ENCODE peak calls at places on chromosomes 5 and 9, in four cellular contexts. T, C, D and K are unnamed samples.

GRCh38 chr9:92242115-92242778 is 51.2 kb downstream of the IARS1 start:
- DNase-seq in T (no peak), D (no peak), C (no peak), K (no peak)

GRCh38 chr5:78345485-78345884 is 14.9 kb upstream of the SCAMP1 start:
- DNase-seq in D (no peak), T (no peak), C (no peak), K (no peak)

GRCh38 chr5:77379558-77380061 is 112.5 kb downstream of the WDR41 start:
- DNase-seq in T (no peak), D (no peak), C (no peak), K (no peak)

GRCh38 chr5:128271859-128272446 is 188.4 kb downstream of the SLC12A2 start:
- DNase-seq in C (no peak), D (no peak), T (no peak), K (no peak)

GRCh38 chr9:136313111-136314055 is 9.5 kb upstream of the CCDC187 start:
- DNase-seq in C (no peak), T (peak; percentile 60), D (no peak), K (no peak)

GRCh38 chr9:121884057-121884512 is 209.0 kb downstream of the TTLL11 start:
- DNase-seq in T (no peak), D (no peak), C (no peak), K (no peak)

GRCh38 chr9:114552716-114553115 is 34.9 kb upstream of the ATP6V1G1 start:
- DNase-seq in T (no peak), C (no peak), D (no peak), K (no peak)

GRCh38 chr5:95727764-95728191 is 3.4 kb upstream of the RHOBTB3 start:
- DNase-seq in D (no peak), C (peak; percentile 57), T (no peak), K (no peak)

GRCh38 chr5:94810281-94810680 is 191.8 kb downstream of the SLF1 start:
- DNase-seq in D (no peak), T (no peak), C (no peak), K (no peak)

GRCh38 chr9:113952651-113953050 is 76.5 kb downstream of the ZNF618 start:
- DNase-seq in C (no peak), D (no peak), T (no peak), K (no peak)

GRCh38 chr9:107243757-107244156 is 39.3 kb upstream of the RAD23B start:
- DNase-seq in C (peak; percentile 84), D (no peak), T (no peak), K (no peak)

GRCh38 chr5:69493235-69493925 is 790 bp downstream of the OCLN start:
- DNase-seq in T (peak; percentile 91), C (peak; percentile 59), D (no peak), K (peak; percentile 7)

GRCh38 chr5:90792725-90793124 is 234.1 kb downstream of the ADGRV1 start:
- DNase-seq in C (no peak), T (no peak), D (no peak), K (no peak)

GRCh38 chr5:143061161-143061945 is 291.2 kb downstream of the ARHGAP26 start:
- DNase-seq in T (no peak), D (no peak), C (no peak), K (no peak)

GRCh38 chr5:91283326-91283725 is 99.8 kb downstream of the ARRDC3 start:
- DNase-seq in C (no peak), T (no peak), D (no peak), K (no peak)

GRCh38 chr5:1251678-1252580 is 26.7 kb downstream of the SLC6A18 start:
- DNase-seq in D (no peak), T (peak; percentile 79), C (no peak), K (no peak)

GRCh38 chr5:159099049-159099760 is 511 bp downstream of the EBF1 start:
- DNase-seq in C (no peak), T (peak; percentile 90), D (peak; percentile 51), K (peak; percentile 48)

GRCh38 chr9:72524820-72525539 is 3.6 kb downstream of the TMC1 start:
- DNase-seq in T (no peak), D (no peak), C (peak; percentile 74), K (no peak)

GRCh38 chr5:34564706-34565235 is 91.4 kb upstream of the RAI14 start:
- DNase-seq in C (no peak), T (no peak), D (no peak), K (peak; percentile 30)

GRCh38 chr9:83630938-83631457 is 8.1 kb downstream of the IDNK start:
- DNase-seq in D (no peak), C (no peak), T (no peak), K (no peak)

GRCh38 chr5:20469792-20470191 is 481.8 kb upstream of the CDH18 start:
- DNase-seq in C (no peak), T (no peak), D (no peak), K (no peak)

DNA sequence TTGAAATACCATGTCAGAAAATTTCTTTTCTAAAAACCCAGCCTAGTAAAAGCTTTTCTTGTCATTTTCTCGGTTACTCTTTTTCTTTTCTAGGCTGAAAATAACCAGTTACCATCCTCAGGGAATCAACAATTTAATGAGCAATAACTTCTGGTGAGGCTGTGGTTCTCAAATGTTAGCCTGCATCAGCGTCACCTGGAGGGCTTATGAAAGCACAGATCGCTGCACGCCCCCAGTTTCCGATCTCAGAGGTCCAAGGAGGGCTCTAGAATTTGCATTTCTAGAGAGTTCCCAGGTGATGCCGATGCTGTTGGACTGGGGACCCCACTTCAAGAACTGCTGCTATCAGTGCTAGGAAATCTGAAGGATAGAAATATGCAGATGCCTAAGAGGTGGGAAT is 28.9 kb upstream of the TLE1 start:
- DNase-seq in T (no peak), D (no peak), C (no peak), K (no peak)
- H3K9me3 ChIP-seq in T (no peaks in the 10 kb centered on the region), D (no peaks in the 10 kb centered on the region), C (no peaks in the 10 kb centered on the region), K (no peaks in the 10 kb centered on the region)

DNA sequence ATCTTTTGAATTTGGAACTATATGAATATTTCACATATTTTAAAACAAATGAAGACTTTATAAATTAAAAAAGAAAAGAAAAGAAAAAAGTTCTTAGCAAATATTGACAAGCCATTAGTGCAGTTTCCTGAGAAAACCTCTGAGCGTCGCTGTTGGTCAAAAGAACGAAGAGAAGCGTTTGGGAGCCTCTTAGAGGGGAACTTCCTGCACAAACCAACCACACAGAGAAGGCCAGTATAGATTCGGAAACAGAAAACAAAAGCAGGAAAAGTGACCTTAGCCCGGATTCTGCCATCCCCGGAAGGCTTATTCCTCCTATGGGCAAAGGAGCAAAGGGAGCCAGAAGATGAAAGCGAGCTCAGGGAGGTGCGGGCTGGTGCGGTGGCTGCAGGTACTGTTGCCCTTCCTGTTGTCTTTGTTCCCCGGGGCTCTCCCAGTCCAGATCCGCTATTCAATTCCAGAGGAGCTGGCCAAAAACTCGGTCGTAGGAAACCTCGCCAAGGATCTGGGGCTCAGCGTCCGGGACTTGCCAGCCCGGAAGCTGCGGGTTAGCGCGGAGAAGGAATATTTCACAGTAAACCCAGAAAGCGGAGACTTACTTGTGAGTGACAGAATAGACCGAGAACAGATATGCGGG is at the start of gene PCDHGB2:
- DNase-seq in D (no peak), T (no peak), C (no peak), K (no peak)
- TF ChIP-seq CTCF in D (peak; percentile 38), T (no peak), C (no peak), K (peak; percentile 62)

GRCh38 chr9:118962426-118962825 is 406.8 kb downstream of the BRINP1 start:
- DNase-seq in C (no peak), T (no peak), D (no peak), K (no peak)
- H3K9me3 ChIP-seq in C (no peaks in the 10 kb centered on the region), T (no peaks in the 10 kb centered on the region), D (no peaks in the 10 kb centered on the region), K (no peaks in the 10 kb centered on the region)

GRCh38 chr9:37667706-37668672 is 17.2 kb downstream of the FRMPD1 start:
- DNase-seq in C (no peak), T (no peak), D (peak; percentile 69), K (no peak)
- TF ChIP-seq CTCF in C (no peak), T (no peak), D (peak; percentile 25), K (peak; percentile 23)

GRCh38 chr5:138905541-138905940 is 30.4 kb upstream of the LRRTM2 start:
- DNase-seq in T (no peak), D (no peak), C (no peak), K (no peak)
- H3K9me3 ChIP-seq in T (no peaks in the 10 kb centered on the region), D (no peaks in the 10 kb centered on the region), C (no peaks in the 10 kb centered on the region), K (no peaks in the 10 kb centered on the region)

DNA sequence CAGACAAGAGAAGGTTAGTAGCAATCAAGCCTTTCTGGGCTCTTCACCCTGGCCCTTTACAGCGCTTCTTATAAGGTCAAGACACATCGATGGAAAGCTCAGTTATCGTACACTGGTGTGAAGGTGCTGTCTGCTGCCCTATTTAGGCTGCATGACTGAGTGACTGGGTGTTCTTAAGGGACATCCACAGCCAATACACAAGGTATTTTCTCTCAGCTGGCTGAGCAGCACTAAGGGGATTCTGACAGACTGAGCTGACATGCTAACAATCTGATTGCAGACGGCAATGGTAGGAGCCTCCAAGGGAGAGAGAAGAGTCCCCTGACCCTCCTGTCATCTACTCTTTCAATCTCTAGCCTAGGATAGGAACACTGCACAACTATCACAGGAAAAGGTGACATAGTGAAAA is 577.9 kb downstream of the ISL1 start:
- DNase-seq in D (no peak), C (no peak), T (no peak), K (no peak)
- TF ChIP-seq CTCF in D (no peak), C (no peak), T (no peak), K (no peak)

GRCh38 chr5:178322736-178323540 is 90.3 kb upstream of the PHYKPL start:
- DNase-seq in C (no peak), T (no peak), D (no peak), K (no peak)

GRCh38 chr5:178320281-178320855 is 87.8 kb upstream of the PHYKPL start:
- DNase-seq in D (peak; percentile 48), T (peak; percentile 65), C (no peak), K (no peak)

GRCh38 chr5:178318893-178319292 is 86.3 kb upstream of the PHYKPL start:
- DNase-seq in D (peak; percentile 17), T (no peak), C (no peak), K (peak; percentile 0)

GRCh38 chr5:178318382-178318781 is 85.8 kb upstream of the PHYKPL start:
- DNase-seq in C (no peak), D (peak; percentile 25), T (no peak), K (peak; percentile 4)

DNA sequence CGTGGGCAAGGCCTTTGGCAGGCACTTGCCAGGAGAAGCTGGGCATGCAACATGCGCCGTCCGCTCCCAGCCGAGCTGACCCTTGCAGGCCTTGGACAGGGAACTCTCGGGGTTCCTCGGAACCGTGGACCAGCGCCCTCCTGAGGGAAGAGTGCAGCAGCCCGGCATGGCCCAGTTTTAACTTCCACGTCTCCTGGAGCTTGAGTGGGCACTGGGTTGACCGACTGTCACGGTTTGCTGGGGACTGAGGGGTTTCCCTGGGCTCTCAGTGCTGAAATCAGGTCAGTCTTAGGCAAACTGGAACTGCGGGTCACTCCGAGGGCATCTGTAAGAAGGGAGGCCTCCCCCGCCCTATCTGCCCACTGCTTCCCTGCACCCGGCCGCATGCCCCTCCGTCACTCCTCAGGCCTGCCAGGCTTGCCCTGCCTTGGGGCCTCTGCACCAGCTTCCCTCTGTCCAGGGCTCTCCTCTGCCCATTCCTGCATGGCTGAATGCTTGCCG is 87.0 kb upstream of the PHYKPL start:
- DNase-seq in T (peak; percentile 77), C (no peak), D (peak; percentile 30), K (peak; percentile 6)
- H3K9me3 ChIP-seq in T (no peaks in the 10 kb centered on the region), C (no peaks in the 10 kb centered on the region), D (no peaks in the 10 kb centered on the region), K (no peaks in the 10 kb centered on the region)

GRCh38 chr9:129184743-129185142 is 6.7 kb upstream of the IER5L start:
- DNase-seq in T (no peak), C (no peak), D (no peak), K (no peak)
- TF ChIP-seq CTCF in T (no peak), C (no peak), D (no peak), K (no peak)